ENCODE peak calls at places on chromosomes 16 and 17, in eight cellular contexts. D, E, T, K, J, I, V and W are unnamed samples. For H3K27me3 and H3K9me3, the result is how much of the 10 kb centered on the place peaks cover.

GRCh38 chr16:17801024-17801423 is 330.3 kb upstream of the XYLT1 start:
- DNase-seq in I (no peak), K (no peak), V (no peak), D (no peak), E (no peak), J (peak), T (no peak), W (no peak)

GRCh38 chr16:84548971-84549844 is 44.7 kb upstream of the MEAK7 start:
- DNase-seq in E (no peak), K (no peak), T (no peak), V (peak), D (no peak), J (no peak), I (no peak), W (no peak)

GRCh38 chr16:6193718-6194117 is 1096.1 kb upstream of the EEF2KMT start:
- DNase-seq in T (no peak), V (no peak), J (no peak), D (no peak), K (no peak), E (peak), I (peak), W (peak)

GRCh38 chr17:27596106-27596505 is 34.9 kb upstream of the LGALS9 start:
- DNase-seq in I (no peak), E (no peak), J (peak), D (peak), K (no peak), V (no peak), T (no peak), W (no peak)

GRCh38 chr16:89507219-89507833 is 877 bp upstream of the SPG7 start:
- DNase-seq in E (no peak), I (no peak), V (no peak), J (peak), T (no peak), D (no peak), K (peak), W (no peak)

GRCh38 chr17:73158133-73158532 is 6.7 kb upstream of the SSTR2 start:
- DNase-seq in K (no peak), V (no peak), T (no peak), J (no peak), E (no peak), D (no peak), I (no peak), W (no peak)

GRCh38 chr16:85716680-85717038 is 27.9 kb upstream of the GINS2 start:
- DNase-seq in I (no peak), T (peak), K (no peak), J (no peak), V (no peak), E (no peak), D (no peak), W (no peak)

GRCh38 chr17:17144061-17144460 is 62.1 kb downstream of the PLD6 start:
- DNase-seq in T (no peak), J (no peak), K (no peak), D (no peak), E (no peak), I (no peak), V (no peak), W (no peak)

GRCh38 chr17:78736526-78737079 is 45.5 kb downstream of the CYTH1 start:
- DNase-seq in D (no peak), I (no peak), J (no peak), E (no peak), T (peak), K (peak), V (peak), W (peak)

GRCh38 chr17:78227455-78227916 is 3.9 kb upstream of the TMEM235 start:
- DNase-seq in D (no peak), I (no peak), T (no peak), E (no peak), J (no peak), K (no peak), V (no peak), W (no peak)

GRCh38 chr17:32629563-32630190 is 142.9 kb downstream of the CDK5R1 start:
- DNase-seq in K (no peak), T (no peak), V (no peak), D (no peak), I (no peak), J (no peak), E (no peak), W (no peak)

GRCh38 chr17:37051839-37052238 is 103.1 kb downstream of the AATF start:
- DNase-seq in V (no peak), I (no peak), K (no peak), D (no peak), J (no peak), T (no peak), E (no peak), W (no peak)

GRCh38 chr17:27240802-27241155 is 53.1 kb upstream of the WSB1 start:
- DNase-seq in V (no peak), I (no peak), K (no peak), T (no peak), E (no peak), J (no peak), D (no peak), W (peak)

GRCh38 chr17:78935419-78936323 is 10.5 kb upstream of the TIMP2 start:
- DNase-seq in K (peak), T (peak), V (no peak), D (peak), E (no peak), I (no peak), J (peak), W (peak)

GRCh38 chr17:82356028-82356427 is 3.0 kb upstream of the TEX19 start:
- DNase-seq in E (no peak), T (peak), K (no peak), D (no peak), V (no peak), J (no peak), I (no peak), W (no peak)

GRCh38 chr16:2450975-2451381 is 8.9 kb upstream of the TEDC2 start:
- DNase-seq in K (no peak), I (no peak), J (no peak), V (no peak), E (no peak), D (no peak), T (no peak), W (no peak)

GRCh38 chr17:3986270-3986938 is 22.2 kb upstream of the ATP2A3 start:
- DNase-seq in I (no peak), J (no peak), D (no peak), T (no peak), V (no peak), K (no peak), E (no peak), W (no peak)

GRCh38 chr17:66564992-66565465 is 262.6 kb downstream of the PRKCA start:
- DNase-seq in J (peak), V (no peak), I (no peak), E (no peak), D (no peak), T (no peak), K (no peak), W (peak)

GRCh38 chr17:37708616-37709212 is 36.1 kb downstream of the HNF1B start:
- DNase-seq in V (no peak), D (no peak), I (no peak), J (no peak), T (no peak), K (no peak), E (no peak), W (peak)

GRCh38 chr16:4677994-4678393 is 15.4 kb upstream of the NUDT16L1 start:
- DNase-seq in E (no peak), K (no peak), V (no peak), D (no peak), J (no peak), I (no peak), T (no peak), W (no peak)

GRCh38 chr16:2473999-2474876 is 689 bp upstream of the TBC1D24 start:
- DNase-seq in K (peak), V (peak), I (no peak), J (no peak), D (peak), T (no peak), E (no peak), W (peak)

GRCh38 chr17:78637643-78638042 is 60.4 kb upstream of the DNAH17 start:
- DNase-seq in J (no peak), V (no peak), K (no peak), E (no peak), I (no peak), D (no peak), T (no peak), W (no peak)

GRCh38 chr16:89574681-89575246 is 794 bp upstream of the CPNE7 start:
- DNase-seq in K (no peak), J (peak), I (no peak), T (no peak), E (no peak), D (no peak), V (peak), W (peak)

GRCh38 chr17:980406-981291 is 1.1 kb upstream of the NXN start:
- DNase-seq in T (peak), I (no peak), V (peak), K (peak), E (peak), D (peak), J (peak), W (peak)

GRCh38 chr16:47612711-47613110 is 151.6 kb downstream of the PHKB start:
- DNase-seq in J (peak), D (no peak), K (no peak), E (no peak), V (no peak), I (no peak), T (no peak), W (no peak)

GRCh38 chr17:50631195-50631907 is 3.3 kb upstream of the ABCC3 start:
- DNase-seq in K (no peak), V (no peak), I (no peak), J (no peak), T (no peak), E (no peak), D (no peak), W (no peak)

GRCh38 chr16:15861996-15862395 is 5.2 kb upstream of the MYH11 start:
- DNase-seq in K (no peak), J (no peak), V (no peak), T (no peak), I (no peak), E (no peak), D (no peak), W (no peak)

GRCh38 chr16:49700222-49700927 is 155.5 kb downstream of the ZNF423 start:
- DNase-seq in D (peak), J (peak), V (no peak), E (peak), T (no peak), I (no peak), K (peak), W (no peak)

GRCh38 chr17:55432358-55433028 is 10.9 kb upstream of the MMD start:
- DNase-seq in D (no peak), J (no peak), T (no peak), V (no peak), E (no peak), I (no peak), K (no peak), W (no peak)
- H3K4me3 ChIP-seq in D (no peak), J (no peak), T (no peak), V (no peak), E (no peak), I (no peak), K (no peak), W (no peak)

GRCh38 chr16:87924041-87924851 is 12.1 kb downstream of the CA5A start:
- DNase-seq in D (no peak), V (no peak), T (no peak), J (no peak), K (no peak), I (no peak), E (no peak), W (no peak)
- H3K27me3 ChIP-seq in D (under half), V (under half), T (under half), J (under half), K (under half), I (under half), E (under half), W (under half)

DNA sequence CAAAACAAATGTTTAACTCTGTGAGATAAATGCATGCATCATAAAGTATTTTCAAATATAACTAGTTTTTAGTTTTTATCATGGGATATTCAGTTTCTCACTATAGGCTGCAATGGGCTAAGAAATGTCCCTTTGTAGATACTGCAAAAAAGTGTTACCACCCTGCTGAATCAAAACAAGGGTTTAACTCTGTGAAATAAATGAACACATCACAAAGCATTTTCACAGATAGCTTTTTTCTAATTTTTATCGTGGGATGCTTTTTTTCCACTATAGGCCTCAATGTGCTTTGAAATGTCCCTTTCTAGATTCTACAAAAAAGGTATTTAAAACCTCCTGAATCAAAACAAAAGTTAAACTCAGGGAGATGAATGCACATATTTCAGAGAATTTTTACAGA is 541.1 kb downstream of the KCNJ18 start:
- DNase-seq in K (no peak), J (no peak), T (no peak), V (no peak), E (no peak), I (no peak), D (no peak), W (no peak)
- H3K9me3 ChIP-seq in K (under half), J (under half), T (under half), V (under half), E (under half), I (under half), D (under half), W (under half)

GRCh38 chr16:714558-715447 is at the start of gene METRN:
- DNase-seq in J (peak), E (peak), T (peak), V (peak), I (no peak), K (peak), D (peak), W (peak)

GRCh38 chr16:716250-716607 is 1.3 kb downstream of the METRN start:
- DNase-seq in E (peak), J (peak), T (no peak), I (no peak), D (no peak), K (no peak), V (no peak), W (peak)

GRCh38 chr16:711548-712320 is 3.2 kb upstream of the METRN start:
- DNase-seq in J (peak), E (no peak), T (no peak), D (peak), K (peak), V (peak), I (no peak), W (peak)

GRCh38 chr16:715448-716249 is 731 bp downstream of the METRN start:
- DNase-seq in K (no peak), E (no peak), V (no peak), T (no peak), I (no peak), J (peak), D (no peak), W (no peak)

DNA sequence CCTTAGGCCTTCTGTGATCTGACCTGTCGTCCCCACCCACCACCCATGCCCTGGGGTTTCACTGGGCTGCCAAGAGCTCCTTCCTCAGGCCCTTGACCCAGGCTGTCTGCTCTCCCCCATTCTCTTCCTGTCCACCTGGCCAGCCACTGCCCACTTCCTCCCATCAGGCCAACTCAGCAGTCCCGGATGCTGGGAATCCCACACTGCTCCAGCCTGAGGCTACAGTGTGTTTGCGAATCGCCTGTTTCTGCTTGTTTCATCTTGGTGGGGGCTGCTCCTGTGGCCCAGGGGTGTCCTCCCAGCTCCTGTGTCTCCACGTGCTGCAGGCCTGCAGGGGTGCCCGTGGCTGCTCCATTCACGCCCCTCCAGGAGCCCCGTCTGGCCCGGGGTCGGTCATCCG is 839 bp upstream of the METRN start:
- DNase-seq in D (no peak), I (no peak), E (no peak), V (no peak), J (no peak), T (no peak), K (no peak), W (no peak)
- H3K4me3 ChIP-seq in D (no peak), I (no peak), E (no peak), V (no peak), J (no peak), T (no peak), K (no peak), W (no peak)

GRCh38 chr17:8057691-8058114 is 18.8 kb downstream of the ALOX15B start:
- DNase-seq in V (no peak), D (peak), E (peak), T (no peak), J (peak), K (no peak), I (peak), W (peak)
- H3K27me3 ChIP-seq in V (under half), D (under half), E (half or more), T (under half), J (under half), K (under half), I (under half), W (under half)

GRCh38 chr16:31734265-31734664 is 139.3 kb upstream of the ZNF267 start:
- DNase-seq in E (no peak), D (no peak), K (no peak), J (no peak), V (no peak), T (no peak), I (no peak), W (no peak)
- H3K9me3 ChIP-seq in E (under half), D (under half), K (under half), J (under half), V (under half), T (under half), I (under half), W (under half)

DNA sequence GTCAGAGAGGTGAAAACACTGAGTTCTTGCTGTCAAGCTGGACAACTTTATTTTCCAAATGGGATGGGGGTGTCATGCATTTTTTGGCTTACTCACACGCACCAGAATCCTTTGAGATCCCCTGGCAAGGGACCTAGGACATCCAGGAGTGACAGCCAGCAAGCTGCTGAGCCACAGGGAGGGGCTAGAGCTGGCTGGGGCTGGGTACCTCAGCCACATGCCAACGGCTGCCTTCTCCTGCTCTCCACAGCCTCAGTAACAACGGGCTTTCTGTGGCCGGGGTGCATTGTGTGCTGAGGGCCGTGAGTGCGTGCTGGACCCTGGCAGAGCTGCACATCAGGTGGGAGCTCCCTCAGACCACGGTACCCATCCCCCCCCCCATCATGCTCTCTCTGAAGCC is 47.6 kb downstream of the NLRC5 start:
- DNase-seq in K (no peak), D (no peak), I (no peak), E (no peak), T (no peak), V (no peak), J (no peak), W (no peak)
- H3K4me3 ChIP-seq in K (no peak), D (no peak), I (no peak), E (no peak), T (no peak), V (no peak), J (no peak), W (no peak)